ENCODE peak calls at places on chromosomes 11 and 22, in ten cellular contexts. Q is frontal cortex; Y is astrocyte of the spinal cord; O is neural crest cell; K is stimulated activated CD4-positive, alpha-beta T cell treated with anti-CD3 and anti-CD28 coated beads, Interleukin-15, amount 100 ng/mL, for 24 hours; N is PC-3; G is T-helper 2 cell treated with Interferon-gamma antibody and Interleukin-4, amounts not matched to agents 5 μg/mL and 100 μg/mL, for 36 hours; I is GM12865; S is T-helper 9 cell; X is SK-N-MC. F is an unnamed sample.
A peak's percentile ranks its signal among the peaks of the same experiment; 100 is the strongest.

GRCh38 chr22:49689858-49690257 is 137.8 kb downstream of the BRD1 start:
- DNase-seq in Q (no peak), Y (no peak), O (no peak), K (no peak), N (no peak), G (no peak), I (no peak), S (no peak), X (no peak), F (no peak)

GRCh38 chr11:72309074-72309598 is 65.2 kb upstream of the PHOX2A start:
- DNase-seq in Q (no peak), Y (no peak), O (no peak), K (no peak), N (no peak), G (no peak), I (no peak), S (no peak), X (no peak), F (no peak)

GRCh38 chr22:30430933-30431332 is 5.4 kb downstream of the MTFP1 start:
- DNase-seq in Q (no peak), Y (no peak), O (no peak), K (no peak), N (no peak), G (no peak), I (no peak), S (no peak), X (no peak), F (no peak)

GRCh38 chr22:41621099-41621910 is at the start of gene XRCC6:
- DNase-seq in Q (peak; percentile 100), Y (peak; percentile 99), O (peak; percentile 100), K (peak; percentile 100), N (peak; percentile 97), G (peak; percentile 97), I (peak; percentile 100), S (peak; percentile 100), X (peak; percentile 99), F (peak; percentile 100)

GRCh38 chr11:57413681-57414080 is 13.2 kb downstream of the SLC43A3 start:
- DNase-seq in Q (no peak), Y (no peak), O (no peak), K (no peak), N (peak; percentile 28), G (no peak), I (no peak), S (no peak), X (no peak), F (no peak)

GRCh38 chr11:118918128-118918685 is 7.5 kb downstream of the BCL9L start:
- DNase-seq in Q (no peak), Y (peak; percentile 94), O (no peak), K (peak; percentile 58), N (peak; percentile 92), G (no peak), I (no peak), S (no peak), X (no peak), F (no peak)

GRCh38 chr11:69702239-69702668 is 1.6 kb downstream of the FGF19 start:
- DNase-seq in Q (no peak), Y (no peak), O (no peak), K (no peak), N (no peak), G (no peak), I (no peak), S (no peak), X (no peak), F (no peak)

GRCh38 chr11:57596266-57596885 is 1.1 kb upstream of the SERPING1 start:
- DNase-seq in Q (no peak), Y (no peak), O (no peak), K (no peak), N (no peak), G (no peak), I (no peak), S (no peak), X (no peak), F (no peak)

GRCh38 chr11:41522391-41522790 is 62.9 kb upstream of the LRRC4C start:
- DNase-seq in Q (no peak), Y (peak; percentile 34), O (no peak), K (no peak), N (peak; percentile 71), G (no peak), I (no peak), S (no peak), X (no peak), F (no peak)

GRCh38 chr22:36986242-36986821 is 32.9 kb downstream of the TST start:
- DNase-seq in Q (no peak), Y (no peak), O (peak; percentile 31), K (peak; percentile 73), N (peak; percentile 65), G (peak; percentile 16), I (peak; percentile 55), S (no peak), X (no peak), F (peak; percentile 4)

GRCh38 chr11:29019960-29020683 is 911.9 kb downstream of the METTL15 start:
- DNase-seq in Q (no peak), Y (peak; percentile 53), O (peak; percentile 2), K (no peak), N (peak; percentile 73), G (no peak), I (no peak), S (no peak), X (no peak), F (no peak)

GRCh38 chr11:46295312-46295995 is 18.0 kb downstream of the CREB3L1 start:
- DNase-seq in Q (peak; percentile 96), Y (peak; percentile 82), O (peak; percentile 73), K (peak; percentile 86), N (no peak), G (peak; percentile 74), I (peak; percentile 70), S (peak; percentile 62), X (no peak), F (peak; percentile 68)

GRCh38 chr11:45182902-45183301 is 36.5 kb downstream of the PRDM11 start:
- DNase-seq in Q (no peak), Y (no peak), O (no peak), K (peak; percentile 28), N (peak; percentile 48), G (no peak), I (peak; percentile 12), S (no peak), X (no peak), F (no peak)

GRCh38 chr11:20337526-20338154 is 25.9 kb upstream of the HTATIP2 start:
- DNase-seq in Q (peak; percentile 26), Y (peak; percentile 29), O (peak; percentile 34), K (no peak), N (peak; percentile 47), G (no peak), I (peak; percentile 36), S (no peak), X (no peak), F (no peak)

GRCh38 chr11:86062719-86063118 is 6.2 kb downstream of the PICALM start:
- DNase-seq in Q (no peak), Y (peak; percentile 44), O (no peak), K (no peak), N (no peak), G (no peak), I (peak; percentile 43), S (no peak), X (no peak), F (no peak)

GRCh38 chr11:109424893-109425292 is 2.9 kb downstream of the C11orf87 start:
- DNase-seq in Q (no peak), Y (no peak), O (peak; percentile 5), K (peak; percentile 18), N (peak; percentile 59), G (no peak), I (peak; percentile 21), S (no peak), X (no peak), F (no peak)

GRCh38 chr11:113167599-113167998 is 146.8 kb upstream of the TTC12 start:
- DNase-seq in Q (no peak), Y (no peak), O (no peak), K (no peak), N (no peak), G (no peak), I (no peak), S (no peak), X (no peak), F (no peak)

GRCh38 chr11:2300290-2300935 is 1.3 kb downstream of the C11orf21 start:
- DNase-seq in Q (no peak), Y (no peak), O (no peak), K (no peak), N (no peak), G (no peak), I (no peak), S (no peak), X (no peak), F (no peak)

GRCh38 chr11:61067782-61068181 is 34.5 kb upstream of the CD5 start:
- DNase-seq in Q (no peak), Y (no peak), O (no peak), K (no peak), N (no peak), G (no peak), I (no peak), S (no peak), X (no peak), F (no peak)

GRCh38 chr11:129530154-129530895 is 154.7 kb downstream of the BARX2 start:
- DNase-seq in Q (no peak), Y (no peak), O (peak; percentile 1), K (no peak), N (no peak), G (no peak), I (no peak), S (no peak), X (no peak), F (no peak)

GRCh38 chr22:46965552-46966494 is 203.4 kb downstream of the TBC1D22A start:
- DNase-seq in Q (no peak), Y (no peak), O (no peak), K (no peak), N (no peak), G (no peak), I (no peak), S (no peak), X (no peak), F (no peak)

GRCh38 chr22:37186228-37186996 is 1.6 kb downstream of the C1QTNF6 start:
- DNase-seq in Q (peak; percentile 71), Y (peak; percentile 81), O (no peak), K (no peak), N (peak; percentile 60), G (peak; percentile 44), I (peak; percentile 93), S (no peak), X (no peak), F (no peak)

GRCh38 chr11:64357904-64358535 is 942 bp upstream of the RPS6KA4 start:
- DNase-seq in Q (no peak), Y (no peak), O (no peak), K (peak; percentile 74), N (peak; percentile 81), G (peak; percentile 62), I (no peak), S (no peak), X (no peak), F (no peak)

GRCh38 chr11:118921929-118922744 is 3.6 kb downstream of the BCL9L start:
- DNase-seq in Q (no peak), Y (no peak), O (no peak), K (no peak), N (peak; percentile 88), G (no peak), I (no peak), S (no peak), X (no peak), F (no peak)

GRCh38 chr11:93895106-93895862 is 44.9 kb upstream of the VSTM5 start:
- DNase-seq in Q (peak; percentile 40), Y (peak; percentile 87), O (peak; percentile 16), K (peak; percentile 8), N (peak; percentile 95), G (no peak), I (peak; percentile 49), S (no peak), X (peak; percentile 8), F (no peak)

F was measured in effector CD8-positive, alpha-beta T cell.